ENCODE peak calls at places on chromosomes 12 and 14, in seven cellular contexts. T is fibroblast of lung, K is HFFc6, C is gastrocnemius medialis, B is HCT116, Y is mammary epithelial cell, U is RWPE1. E is an unnamed sample.

GRCh38 chr12:6937481-6938352 is 5.9 kb upstream of the RNU7-1 start:
- DNase-seq in K (peak), T (peak), B (peak), U (peak), C (peak), Y (peak), E (peak)

GRCh38 chr12:75865315-75865714 is 166.3 kb downstream of the PHLDA1 start:
- DNase-seq in U (no peak), B (no peak), K (no peak), Y (no peak), T (no peak), C (no peak), E (no peak)

GRCh38 chr12:113202300-113203075 is 17.0 kb downstream of the RITA1 start:
- DNase-seq in B (no peak), T (no peak), C (no peak), K (no peak), Y (no peak), U (no peak), E (peak)

GRCh38 chr12:38424436-38424835 is 107.9 kb downstream of the ALG10B start:
- DNase-seq in C (no peak), T (no peak), K (no peak), Y (peak), B (no peak), U (no peak), E (no peak)

GRCh38 chr14:104965561-104966231 is 12.5 kb downstream of the AHNAK2 start:
- DNase-seq in C (peak), T (no peak), U (no peak), K (no peak), B (no peak), Y (no peak), E (no peak)

GRCh38 chr12:3226285-3226684 is 149.1 kb downstream of the TSPAN9 start:
- DNase-seq in C (no peak), Y (no peak), B (no peak), T (no peak), U (no peak), K (no peak), E (no peak)

GRCh38 chr12:77189463-77189862 is 124.1 kb upstream of the E2F7 start:
- DNase-seq in T (peak), Y (peak), B (no peak), U (peak), C (no peak), K (peak), E (no peak)

GRCh38 chr14:105902131-105902898 is 375.9 kb downstream of the TMEM121 start:
- DNase-seq in Y (no peak), C (no peak), K (no peak), T (no peak), U (no peak), B (no peak), E (no peak)

GRCh38 chr14:102982852-102983470 is 60.5 kb downstream of the AMN start:
- DNase-seq in Y (no peak), T (no peak), C (no peak), K (no peak), B (no peak), U (no peak), E (no peak)
- TF ChIP-seq CTCF in Y (no peak), T (no peak), C (no peak), K (peak), B (no peak), U (no peak), E (no peak)

DNA sequence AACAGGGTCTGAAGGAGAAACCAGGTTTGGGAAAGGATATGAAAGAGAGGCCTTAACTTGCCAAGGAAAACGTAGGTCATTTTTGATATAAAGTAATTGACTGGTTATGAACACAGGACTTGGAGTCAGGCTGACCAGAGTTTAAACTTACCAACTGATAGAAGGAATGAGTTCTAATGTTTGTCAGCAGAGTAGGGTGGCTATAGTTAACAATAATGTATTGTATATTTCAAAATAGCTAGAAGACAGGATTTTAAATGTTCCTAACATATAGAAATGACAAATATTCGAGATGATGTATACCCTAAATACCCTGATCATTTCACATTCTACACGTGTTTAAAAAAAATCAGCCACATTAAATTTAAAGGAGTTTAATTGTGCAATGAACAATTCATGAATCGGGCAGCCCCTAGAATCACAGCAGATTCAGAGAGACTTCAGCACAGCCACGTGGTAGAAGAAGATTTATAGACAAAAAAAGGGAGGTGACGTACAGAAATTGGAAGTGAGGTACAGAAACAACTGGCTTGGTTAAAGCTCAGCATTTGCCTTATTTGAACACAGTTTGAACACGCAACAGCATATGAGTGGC is 52.5 kb upstream of the PLEKHG7 start:
- DNase-seq in K (no peak), C (no peak), B (no peak), T (no peak), U (no peak), Y (no peak), E (no peak)
- TF ChIP-seq CTCF in K (peak), C (no peak), B (no peak), T (no peak), U (peak), Y (no peak), E (no peak)

DNA sequence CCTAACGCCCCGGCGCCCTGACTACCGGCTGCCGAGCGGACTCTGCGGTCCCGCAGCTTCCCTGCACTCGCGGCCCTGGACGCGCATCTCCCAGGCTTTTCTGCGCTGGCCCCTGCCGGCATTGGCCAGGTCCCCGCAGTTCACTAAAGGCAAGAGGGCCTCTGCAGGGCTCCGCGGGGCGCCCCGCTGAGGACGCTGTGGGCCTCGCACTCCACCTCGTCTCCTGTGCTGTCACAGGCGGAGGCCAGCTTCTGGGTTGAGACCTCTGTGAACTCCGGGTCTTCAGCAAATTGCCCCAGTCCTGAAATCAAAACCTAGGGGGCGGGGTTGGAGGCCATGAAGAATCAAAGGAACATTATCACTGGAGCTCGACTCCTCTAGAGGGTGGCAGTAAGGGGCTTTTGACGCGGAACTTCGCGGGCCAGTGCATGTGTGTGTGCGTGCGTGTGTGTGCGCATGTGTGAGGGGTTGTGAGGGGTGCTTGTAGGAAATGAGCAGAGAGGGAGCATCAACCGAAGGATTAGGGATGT is 68.5 kb upstream of the CAPRIN2 start:
- DNase-seq in U (no peak), T (peak), B (no peak), Y (no peak), C (peak), K (no peak), E (peak)
- TF ChIP-seq CTCF in U (no peak), T (no peak), B (no peak), Y (no peak), C (no peak), K (no peak), E (peak)

GRCh38 chr12:123049398-123050250 is 69.1 kb downstream of the ARL6IP4 start:
- DNase-seq in K (no peak), U (no peak), C (peak), B (no peak), T (peak), Y (no peak), E (no peak)

GRCh38 chr12:123046431-123046830 is 66.0 kb downstream of the ARL6IP4 start:
- DNase-seq in U (no peak), B (no peak), C (no peak), Y (no peak), T (no peak), K (no peak), E (no peak)

GRCh38 chr12:123044351-123044750 is 63.9 kb downstream of the ARL6IP4 start:
- DNase-seq in U (no peak), Y (no peak), T (no peak), C (no peak), K (no peak), B (no peak), E (no peak)

GRCh38 chr12:123045678-123046077 is 65.2 kb downstream of the ARL6IP4 start:
- DNase-seq in K (no peak), Y (no peak), U (no peak), B (no peak), C (no peak), T (no peak), E (no peak)

DNA sequence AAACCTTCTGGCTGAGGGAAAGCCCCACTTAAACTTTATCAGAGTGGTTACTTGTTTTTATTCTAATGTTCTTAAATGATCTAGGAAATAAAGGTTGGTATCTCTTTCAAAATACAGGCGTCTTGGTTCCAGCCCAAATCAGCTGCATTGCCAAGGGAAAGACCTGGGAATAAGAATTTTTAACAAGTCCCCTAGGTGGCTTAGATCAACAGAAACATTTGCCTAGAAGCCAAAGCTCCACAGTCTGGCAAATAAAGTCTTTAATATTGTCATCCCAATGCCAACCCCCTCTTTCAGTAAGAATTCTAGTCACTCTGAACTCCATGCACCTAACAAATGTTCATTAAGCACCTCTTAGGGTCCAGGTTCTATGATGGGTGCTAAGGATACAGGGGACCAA is 66.8 kb downstream of the ARL6IP4 start:
- DNase-seq in C (no peak), T (no peak), K (no peak), Y (no peak), B (no peak), U (no peak), E (no peak)
- TF ChIP-seq CTCF in C (no peak), T (no peak), K (no peak), Y (no peak), B (no peak), U (no peak), E (no peak)

GRCh38 chr12:45184145-45184958 is 31.5 kb upstream of the ANO6 start:
- DNase-seq in B (no peak), T (no peak), U (no peak), K (no peak), C (no peak), Y (no peak), E (no peak)

GRCh38 chr12:45178771-45179170 is 37.1 kb upstream of the ANO6 start:
- DNase-seq in U (no peak), B (no peak), T (no peak), K (no peak), C (no peak), Y (no peak), E (no peak)

GRCh38 chr12:45186762-45187161 is 29.1 kb upstream of the ANO6 start:
- DNase-seq in Y (no peak), K (no peak), U (no peak), T (no peak), B (no peak), C (no peak), E (no peak)

GRCh38 chr12:45182511-45182910 is 33.4 kb upstream of the ANO6 start:
- DNase-seq in T (peak), U (no peak), C (no peak), Y (no peak), B (no peak), K (no peak), E (no peak)

GRCh38 chr12:45183263-45183662 is 32.6 kb upstream of the ANO6 start:
- DNase-seq in B (no peak), Y (no peak), C (no peak), T (peak), U (peak), K (peak), E (no peak)
- TF ChIP-seq CTCF in B (peak), Y (peak), C (no peak), T (peak), U (peak), K (peak), E (no peak)

GRCh38 chr14:77657244-77657643 is 40.8 kb upstream of the SPTLC2 start:
- DNase-seq in Y (no peak), U (no peak), B (no peak), C (no peak), T (no peak), K (no peak), E (no peak)

GRCh38 chr14:77654001-77654431 is 37.6 kb upstream of the SPTLC2 start:
- DNase-seq in B (no peak), K (no peak), C (no peak), T (no peak), U (no peak), Y (no peak), E (no peak)

GRCh38 chr14:77648520-77649200 is 32.2 kb upstream of the SPTLC2 start:
- DNase-seq in B (no peak), K (no peak), U (no peak), Y (no peak), T (no peak), C (no peak), E (no peak)

GRCh38 chr14:77649326-77649725 is 32.9 kb upstream of the SPTLC2 start:
- DNase-seq in U (no peak), C (no peak), K (no peak), T (peak), Y (no peak), B (no peak), E (no peak)

GRCh38 chr14:77653473-77653872 is 37.0 kb upstream of the SPTLC2 start:
- DNase-seq in Y (no peak), K (no peak), T (no peak), C (no peak), B (no peak), U (no peak), E (no peak)
- TF ChIP-seq CTCF in Y (no peak), K (peak), T (no peak), C (no peak), B (peak), U (no peak), E (no peak)

DNA sequence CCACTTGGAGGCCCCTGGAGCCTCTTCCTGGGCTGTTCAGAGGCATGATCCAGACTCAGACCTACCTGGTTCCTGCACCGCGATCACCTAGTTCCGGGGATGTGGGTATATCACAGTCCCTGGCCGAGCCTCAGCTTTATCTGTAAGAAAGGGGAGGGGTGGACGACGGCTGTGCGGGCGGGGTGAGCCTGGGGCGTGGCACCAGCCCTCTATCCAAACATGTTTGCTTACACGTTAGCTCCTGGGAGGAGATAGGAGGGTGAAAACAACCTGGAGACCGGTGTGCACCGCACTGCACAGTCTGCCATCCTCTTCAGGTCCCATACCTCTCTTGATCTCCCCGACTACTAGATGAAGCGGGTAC is 1.2 kb downstream of the ANKRD9 start:
- DNase-seq in C (peak), K (no peak), B (no peak), T (no peak), U (peak), Y (no peak), E (no peak)
- TF ChIP-seq CTCF in C (no peak), K (no peak), B (no peak), T (no peak), U (no peak), Y (no peak), E (no peak)

E was measured in GM13976.